ENCODE peak calls at places on chromosome 5, in seven cellular contexts. Q is right atrium auricular region, F is HCT116, U is uterus, G is IMR-90, M is tibial artery, S is colonic mucosa. D is an unnamed sample. For H3K4me1 and H3K36me3, the result is how much of the 10 kb centered on the place peaks cover.

GRCh38 chr5:26486631-26487030 is 551.8 kb downstream of the CDH9 start:
- DNase-seq in Q (no peak), F (no peak), U (no peak), G (no peak), M (no peak), S (no peak), D (no peak)

GRCh38 chr5:87327998-87328397 is 60.3 kb downstream of the RASA1 start:
- DNase-seq in Q (no peak), F (no peak), U (no peak), G (peak), M (no peak), S (no peak), D (no peak)

GRCh38 chr5:64939772-64940510 is 171.2 kb downstream of the CWC27 start:
- DNase-seq in Q (no peak), F (no peak), U (peak), G (peak), M (peak), S (peak), D (no peak)

GRCh38 chr5:141848771-141849370 is 29.3 kb downstream of the PCDH1 start:
- DNase-seq in Q (peak), F (no peak), U (peak), G (peak), M (peak), S (peak), D (peak)

GRCh38 chr5:125899006-125899405 is 524.2 kb upstream of the GRAMD2B start:
- DNase-seq in Q (no peak), F (no peak), U (no peak), G (no peak), M (no peak), S (no peak), D (no peak)

GRCh38 chr5:37721447-37721871 is 118.4 kb downstream of the GDNF start:
- DNase-seq in Q (no peak), F (no peak), U (no peak), G (peak), M (no peak), S (no peak), D (no peak)

GRCh38 chr5:105616599-105616998 is 2054.0 kb upstream of the NUDT12 start:
- DNase-seq in Q (no peak), F (no peak), U (no peak), G (no peak), M (no peak), S (no peak), D (no peak)

GRCh38 chr5:95996904-95997751 is 35.5 kb upstream of the ELL2 start:
- DNase-seq in Q (no peak), F (no peak), U (no peak), G (no peak), M (no peak), S (no peak), D (no peak)

GRCh38 chr5:9714187-9714586 is 84.0 kb upstream of the TAS2R1 start:
- DNase-seq in Q (no peak), F (no peak), U (no peak), G (peak), M (no peak), S (no peak), D (no peak)

GRCh38 chr5:91170266-91170665 is 212.9 kb downstream of the ARRDC3 start:
- DNase-seq in Q (no peak), F (no peak), U (no peak), G (peak), M (no peak), S (no peak), D (no peak)

GRCh38 chr5:51829226-51829625 is 446.0 kb downstream of the ISL1 start:
- DNase-seq in Q (no peak), F (no peak), U (no peak), G (no peak), M (no peak), S (no peak), D (no peak)

GRCh38 chr5:147455822-147456221 is 54.0 kb downstream of the DPYSL3 start:
- DNase-seq in Q (no peak), F (no peak), U (no peak), G (no peak), M (no peak), S (no peak), D (no peak)

GRCh38 chr5:96920956-96921355 is 14.9 kb upstream of the LNPEP start:
- DNase-seq in Q (no peak), F (no peak), U (no peak), G (no peak), M (no peak), S (no peak), D (no peak)

GRCh38 chr5:161078793-161079192 is 226.8 kb upstream of the ATP10B start:
- DNase-seq in Q (no peak), F (no peak), U (no peak), G (no peak), M (no peak), S (no peak), D (no peak)

GRCh38 chr5:120304653-120305052 is 159.4 kb upstream of the PRR16 start:
- DNase-seq in Q (no peak), F (no peak), U (no peak), G (peak), M (no peak), S (no peak), D (no peak)

GRCh38 chr5:159005062-159005461 is 94.7 kb downstream of the EBF1 start:
- DNase-seq in Q (no peak), F (no peak), U (no peak), G (no peak), M (no peak), S (no peak), D (no peak)

GRCh38 chr5:74243634-74244033 is 396.9 kb downstream of the ENC1 start:
- DNase-seq in Q (no peak), F (no peak), U (no peak), G (no peak), M (no peak), S (no peak), D (no peak)

GRCh38 chr5:142661143-142661542 is 24.7 kb downstream of the FGF1 start:
- DNase-seq in Q (no peak), F (no peak), U (no peak), G (no peak), M (no peak), S (no peak), D (no peak)

GRCh38 chr5:113489299-113489698 is 1.0 kb upstream of the MCC start:
- DNase-seq in Q (peak), F (peak), U (no peak), G (peak), M (no peak), S (no peak), D (no peak)

GRCh38 chr5:143262393-143263174 is 140.9 kb downstream of the NR3C1 start:
- DNase-seq in Q (no peak), F (peak), U (no peak), G (peak), M (no peak), S (no peak), D (no peak)

GRCh38 chr5:93746406-93747056 is 5.1 kb upstream of the POU5F2 start:
- DNase-seq in Q (no peak), F (no peak), U (no peak), G (peak), M (no peak), S (no peak), D (no peak)

GRCh38 chr5:118451697-118452247 is 536.6 kb downstream of the DTWD2 start:
- DNase-seq in Q (no peak), F (no peak), U (no peak), G (no peak), M (no peak), S (no peak), D (no peak)

GRCh38 chr5:32506251-32506661 is 61.7 kb upstream of the ZFR start:
- DNase-seq in Q (no peak), F (no peak), U (no peak), G (peak), M (no peak), S (no peak), D (no peak)

GRCh38 chr5:149049371-149049781 is 13.5 kb downstream of the SH3TC2 start:
- DNase-seq in Q (no peak), F (no peak), U (no peak), G (no peak), M (no peak), S (no peak), D (no peak)

GRCh38 chr5:94707359-94707758 is 88.9 kb downstream of the SLF1 start:
- DNase-seq in Q (no peak), F (no peak), U (no peak), G (peak), M (no peak), S (no peak), D (no peak)

GRCh38 chr5:123538670-123539459 is 26.9 kb downstream of the CSNK1G3 start:
- DNase-seq in Q (no peak), F (no peak), U (no peak), G (no peak), M (no peak), S (no peak), D (no peak)

GRCh38 chr5:148090780-148091221 is 27.0 kb downstream of the SPINK5 start:
- DNase-seq in Q (no peak), F (no peak), U (no peak), G (no peak), M (no peak), S (no peak), D (no peak)

GRCh38 chr5:142013734-142014495 is 1.1 kb upstream of the GNPDA1 start:
- DNase-seq in Q (peak), F (no peak), U (peak), G (peak), M (peak), S (peak), D (peak)

GRCh38 chr5:172418847-172419810 is 35.2 kb downstream of the SH3PXD2B start:
- DNase-seq in Q (no peak), F (no peak), U (peak), G (no peak), M (no peak), S (no peak), D (no peak)
- H3K27ac ChIP-seq in Q (peak), F (no peak), U (peak), G (peak), M (peak), S (peak), D (peak)

DNA sequence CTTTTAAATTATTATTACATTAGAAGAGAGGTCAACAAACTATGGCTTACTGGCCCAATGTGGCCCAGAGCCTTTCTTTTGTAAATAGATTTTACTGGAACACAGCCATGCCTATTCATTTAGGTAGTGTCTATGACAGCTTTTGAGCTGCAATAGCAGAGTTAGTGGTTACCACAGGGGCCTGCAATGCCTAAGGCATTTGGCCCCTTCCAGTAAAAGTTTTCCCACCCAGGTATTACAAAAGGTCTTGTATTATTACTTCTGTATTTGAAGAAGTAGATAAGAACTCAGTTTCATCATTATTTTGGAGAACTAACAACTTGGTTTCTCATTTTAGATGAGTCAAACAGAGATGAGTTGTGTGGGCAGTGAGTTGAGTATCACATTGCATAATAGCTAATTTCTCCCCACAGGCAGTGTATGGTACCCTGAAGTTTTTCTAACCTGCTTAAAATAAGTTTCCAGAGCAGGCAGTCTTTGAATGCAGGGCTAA is 9.5 kb downstream of the MTRR start:
- DNase-seq in Q (no peak), F (no peak), U (no peak), G (peak), M (no peak), S (no peak), D (no peak)
- H3K4me1 ChIP-seq in Q (under half), F (under half), U (under half), G (under half), M (under half), S (under half), D (under half)

GRCh38 chr5:150542933-150543445 is 35.1 kb downstream of the NDST1 start:
- DNase-seq in Q (no peak), F (no peak), U (no peak), G (no peak), M (no peak), S (peak), D (peak)

GRCh38 chr5:150544606-150545219 is 36.8 kb downstream of the NDST1 start:
- DNase-seq in Q (peak), F (peak), U (peak), G (peak), M (peak), S (peak), D (peak)

GRCh38 chr5:150549735-150550134 is 41.8 kb downstream of the NDST1 start:
- DNase-seq in Q (no peak), F (no peak), U (no peak), G (no peak), M (no peak), S (no peak), D (no peak)

GRCh38 chr5:150545246-150545645 is 37.3 kb downstream of the NDST1 start:
- DNase-seq in Q (no peak), F (no peak), U (no peak), G (no peak), M (no peak), S (no peak), D (no peak)

GRCh38 chr5:150548123-150548522 is 40.2 kb downstream of the NDST1 start:
- DNase-seq in Q (no peak), F (no peak), U (no peak), G (no peak), M (no peak), S (no peak), D (no peak)
- H3K36me3 ChIP-seq in Q (half or more), F (under half), U (under half), G (half or more), M (half or more), S (under half), D (half or more)

GRCh38 chr5:43019615-43020293 is 20.4 kb downstream of the ANXA2R start:
- DNase-seq in Q (no peak), F (peak), U (no peak), G (peak), M (no peak), S (peak), D (peak)

GRCh38 chr5:43017438-43017820 is 22.7 kb downstream of the ANXA2R start:
- DNase-seq in Q (no peak), F (no peak), U (no peak), G (peak), M (peak), S (peak), D (no peak)

GRCh38 chr5:43020294-43020711 is 19.8 kb downstream of the ANXA2R start:
- DNase-seq in Q (no peak), F (no peak), U (no peak), G (peak), M (no peak), S (peak), D (no peak)

GRCh38 chr5:43016217-43016779 is 23.8 kb downstream of the ANXA2R start:
- DNase-seq in Q (no peak), F (no peak), U (no peak), G (no peak), M (no peak), S (no peak), D (no peak)

GRCh38 chr5:43019293-43019614 is 20.9 kb downstream of the ANXA2R start:
- DNase-seq in Q (no peak), F (no peak), U (no peak), G (no peak), M (no peak), S (no peak), D (no peak)
- H3K27ac ChIP-seq in Q (peak), F (no peak), U (peak), G (peak), M (peak), S (peak), D (peak)

GRCh38 chr5:14732991-14733390 is 68.5 kb downstream of the OTULIN start:
- DNase-seq in Q (no peak), F (no peak), U (no peak), G (no peak), M (no peak), S (no peak), D (no peak)
- H3K4me1 ChIP-seq in Q (under half), F (under half), U (under half), G (under half), M (under half), S (under half), D (under half)

GRCh38 chr5:151128817-151129216 is 28.8 kb downstream of the ANXA6 start:
- DNase-seq in Q (no peak), F (no peak), U (no peak), G (no peak), M (no peak), S (no peak), D (no peak)
- H3K36me3 ChIP-seq in Q (half or more), F (under half), U (under half), G (half or more), M (half or more), S (under half), D (half or more)

DNA sequence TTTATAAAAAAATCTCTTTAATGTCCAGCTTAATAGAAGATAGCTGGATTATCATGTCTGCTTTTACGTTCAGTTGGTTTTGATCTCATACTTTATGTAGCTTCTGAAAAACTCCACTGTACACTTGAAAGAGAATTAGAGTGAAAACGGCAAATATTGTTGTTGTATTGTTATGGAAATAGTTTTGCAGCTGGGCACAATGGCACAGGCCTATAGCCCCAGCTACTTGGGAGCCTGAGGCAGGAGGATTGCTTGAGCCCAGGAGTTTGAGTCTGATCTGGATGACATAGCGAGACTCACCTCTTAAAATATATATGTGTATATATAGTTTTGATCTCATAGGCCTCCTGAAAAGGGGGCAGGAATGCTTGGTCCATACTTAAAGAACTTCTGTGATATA is 67.4 kb upstream of the PRRC1 start:
- DNase-seq in Q (no peak), F (no peak), U (no peak), G (no peak), M (no peak), S (no peak), D (no peak)
- H3K27ac ChIP-seq in Q (no peak), F (no peak), U (no peak), G (no peak), M (no peak), S (no peak), D (no peak)

GRCh38 chr5:177428574-177429217 is 2.2 kb downstream of the GRK6 start:
- DNase-seq in Q (no peak), F (no peak), U (no peak), G (no peak), M (no peak), S (no peak), D (no peak)
- H3K4me1 ChIP-seq in Q (under half), F (under half), U (under half), G (under half), M (under half), S (under half), D (under half)

D was measured in adrenal gland.